ENCODE peak calls at places on chromosome 15, in seven cellular contexts. T is upper lobe of right lung, P is SK-N-SH, B is adrenal gland, Q is Peyer's patch, X is ovary, N is suprapubic skin. U is an unnamed sample.

GRCh38 chr15:40295297-40295696 is 12.4 kb upstream of the ANKRD63 start:
- DNase-seq in T (no peak), P (no peak), B (no peak), Q (no peak), X (no peak), N (no peak), U (no peak)

GRCh38 chr15:100394726-100395125 is 53.0 kb upstream of the ADAMTS17 start:
- DNase-seq in T (no peak), P (no peak), B (no peak), Q (no peak), X (no peak), N (no peak), U (no peak)

GRCh38 chr15:99651023-99651807 is 82.0 kb downstream of the LYSMD4 start:
- DNase-seq in T (no peak), P (no peak), B (peak; percentile 35), Q (no peak), X (no peak), N (no peak), U (no peak)

GRCh38 chr15:72925661-72926060 is 126.6 kb upstream of the NEO1 start:
- DNase-seq in T (no peak), P (no peak), B (no peak), Q (no peak), X (no peak), N (no peak), U (peak; percentile 61)

GRCh38 chr15:98983333-98983732 is 24.3 kb downstream of the PGPEP1L start:
- DNase-seq in T (no peak), P (no peak), B (peak; percentile 71), Q (no peak), X (peak; percentile 65), N (no peak), U (peak; percentile 28)

GRCh38 chr15:89199734-89200133 is 21.6 kb downstream of the RLBP1 start:
- DNase-seq in T (no peak), P (no peak), B (no peak), Q (no peak), X (no peak), N (no peak), U (no peak)

GRCh38 chr15:67784057-67784781 is 41.1 kb upstream of the SKOR1 start:
- DNase-seq in T (no peak), P (no peak), B (no peak), Q (no peak), X (no peak), N (no peak), U (no peak)

GRCh38 chr15:57153140-57153539 is 223.2 kb upstream of the CGNL1 start:
- DNase-seq in T (no peak), P (no peak), B (peak; percentile 8), Q (no peak), X (no peak), N (no peak), U (peak; percentile 77)

GRCh38 chr15:38300395-38300794 is 47.8 kb downstream of the SPRED1 start:
- DNase-seq in T (no peak), P (no peak), B (no peak), Q (no peak), X (no peak), N (no peak), U (peak; percentile 12)

GRCh38 chr15:68537506-68537905 is 41.3 kb upstream of the CORO2B start:
- DNase-seq in T (no peak), P (no peak), B (no peak), Q (no peak), X (no peak), N (no peak), U (no peak)

GRCh38 chr15:66842710-66843441 is 140.8 kb downstream of the SMAD6 start:
- DNase-seq in T (peak; percentile 93), P (peak; percentile 83), B (peak; percentile 75), Q (peak; percentile 84), X (peak; percentile 79), N (peak; percentile 88), U (peak; percentile 49)

GRCh38 chr15:79595995-79596622 is 164.0 kb downstream of the MINAR1 start:
- DNase-seq in T (no peak), P (peak; percentile 84), B (peak; percentile 83), Q (no peak), X (no peak), N (no peak), U (peak; percentile 94)

GRCh38 chr15:32849769-32850668 is 132.2 kb downstream of the GREM1 start:
- DNase-seq in T (no peak), P (no peak), B (no peak), Q (no peak), X (no peak), N (no peak), U (peak; percentile 19)

GRCh38 chr15:60695713-60696522 is 217.0 kb upstream of the ICE2 start:
- DNase-seq in T (no peak), P (no peak), B (peak; percentile 60), Q (no peak), X (no peak), N (no peak), U (no peak)

GRCh38 chr15:41024141-41024540 is 70.9 kb downstream of the CHAC1 start:
- DNase-seq in T (no peak), P (no peak), B (no peak), Q (no peak), X (no peak), N (no peak), U (no peak)

GRCh38 chr15:86894269-86894668 is 814.6 kb downstream of the AGBL1 start:
- DNase-seq in T (no peak), P (no peak), B (no peak), Q (no peak), X (no peak), N (no peak), U (no peak)

GRCh38 chr15:65254237-65254820 is 32.4 kb downstream of the PARP16 start:
- DNase-seq in T (no peak), P (peak; percentile 46), B (no peak), Q (no peak), X (no peak), N (no peak), U (no peak)

GRCh38 chr15:35777016-35777415 is 231.1 kb upstream of the DPH6 start:
- DNase-seq in T (no peak), P (no peak), B (no peak), Q (no peak), X (no peak), N (no peak), U (peak; percentile 21)

GRCh38 chr15:100159436-100159835 is 182.3 kb downstream of the ADAMTS17 start:
- DNase-seq in T (no peak), P (no peak), B (no peak), Q (no peak), X (no peak), N (no peak), U (no peak)

GRCh38 chr15:80804970-80805495 is 25.9 kb downstream of the CEMIP start:
- DNase-seq in T (no peak), P (no peak), B (no peak), Q (no peak), X (no peak), N (no peak), U (no peak)

GRCh38 chr15:69565066-69565465 is 112.4 kb downstream of the RPLP1 start:
- DNase-seq in T (no peak), P (no peak), B (no peak), Q (no peak), X (no peak), N (no peak), U (no peak)
- H3K4me3 ChIP-seq in T (no peak overlapping the region), P (no peak overlapping the region), B (no peak overlapping the region), Q (no peak overlapping the region), X (no peak overlapping the region), N (no peak overlapping the region), U (no peak overlapping the region)

DNA sequence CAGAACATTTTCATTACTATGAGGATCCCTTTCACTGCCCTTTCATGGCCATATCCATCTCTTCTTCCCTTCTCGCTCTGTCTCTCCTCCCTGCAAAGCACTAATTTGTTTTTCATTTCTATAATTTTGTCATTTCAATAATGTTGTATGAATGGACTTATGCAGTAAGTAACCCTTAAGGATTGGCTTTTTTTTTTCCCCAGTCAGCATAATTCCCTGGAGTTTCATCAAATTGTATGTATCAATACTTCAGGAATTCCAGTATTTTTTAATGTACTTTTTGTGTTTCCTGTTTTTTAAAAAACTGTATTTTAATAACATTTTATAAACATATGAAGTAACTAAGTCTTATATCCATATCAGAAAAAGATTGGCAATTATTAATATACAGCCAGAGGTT is 1016.0 kb upstream of the SEMA6D start:
- DNase-seq in T (no peak), P (no peak), B (no peak), Q (no peak), X (no peak), N (no peak), U (no peak)
- H3K27me3 ChIP-seq in T (no peaks in the 10 kb centered on the region), P (no peaks in the 10 kb centered on the region), B (no peaks in the 10 kb centered on the region), Q (no peaks in the 10 kb centered on the region), X (no peaks in the 10 kb centered on the region), N (no peaks in the 10 kb centered on the region), U (no peaks in the 10 kb centered on the region)

GRCh38 chr15:77419050-77419835 is 661 bp downstream of the PEAK1 start:
- DNase-seq in T (peak; percentile 77), P (peak; percentile 80), B (peak; percentile 34), Q (peak; percentile 70), X (peak; percentile 74), N (no peak), U (peak; percentile 47)
- TF ChIP-seq CTCF in T (peak; percentile 27), P (peak; percentile 42), B (peak; percentile 18), Q (peak; percentile 10), X (no peak), N (no peak), U (peak; percentile 35)

GRCh38 chr15:24857777-24858176 is 97.0 kb upstream of the SNRPN start:
- DNase-seq in T (no peak), P (no peak), B (no peak), Q (no peak), X (no peak), N (no peak), U (no peak)

GRCh38 chr15:24858737-24859601 is 95.8 kb upstream of the SNRPN start:
- DNase-seq in T (no peak), P (no peak), B (no peak), Q (no peak), X (no peak), N (no peak), U (no peak)

GRCh38 chr15:24857094-24857437 is 97.7 kb upstream of the SNRPN start:
- DNase-seq in T (no peak), P (no peak), B (no peak), Q (no peak), X (no peak), N (no peak), U (no peak)

GRCh38 chr15:24861014-24861690 is 93.6 kb upstream of the SNRPN start:
- DNase-seq in T (no peak), P (no peak), B (no peak), Q (no peak), X (no peak), N (no peak), U (no peak)

DNA sequence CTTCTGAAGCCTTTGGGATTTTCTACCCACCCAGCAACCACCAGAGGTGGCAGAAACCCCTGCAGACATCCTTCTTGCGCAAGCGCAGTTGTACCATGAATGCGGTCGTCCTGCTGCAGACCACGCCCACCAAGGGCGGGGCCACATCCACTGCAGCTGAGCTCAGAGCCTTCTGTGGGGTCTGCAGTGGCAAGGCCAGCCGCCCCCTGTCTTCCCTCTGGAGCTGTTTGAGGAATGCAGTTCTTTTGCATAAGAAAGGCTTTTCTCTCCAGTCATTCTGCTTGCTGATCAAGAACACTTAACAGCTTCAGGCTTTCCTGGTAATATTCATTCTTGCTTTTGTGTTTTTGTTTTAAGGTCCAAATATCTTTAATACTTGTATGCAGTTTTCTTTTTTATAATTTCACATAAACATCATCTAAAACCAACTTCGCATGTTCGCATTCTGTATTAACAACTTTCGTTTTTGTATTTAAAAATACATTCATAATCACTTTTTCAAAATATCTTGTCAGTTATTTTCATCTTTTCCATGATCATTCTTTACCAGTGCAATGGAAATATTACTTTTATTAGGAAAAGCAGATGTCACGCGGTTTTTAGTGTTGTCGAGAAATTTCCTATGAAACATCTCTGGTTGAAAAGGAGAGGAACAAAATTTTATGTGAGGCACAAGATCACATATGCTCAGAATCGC is 98.2 kb upstream of the SNRPN start:
- DNase-seq in T (no peak), P (peak; percentile 52), B (no peak), Q (no peak), X (no peak), N (no peak), U (no peak)
- H3K4me3 ChIP-seq in T (no peak overlapping the region), P (peak overlapping the region; percentile 38), B (no peak overlapping the region), Q (no peak overlapping the region), X (no peak overlapping the region), N (no peak overlapping the region), U (no peak overlapping the region)

U was measured in A673.